ENCODE peak calls at places on chromosomes 12 and 14, in nine cellular contexts. V is tibial artery, W is heart left ventricle, I is A549, F is fibroblast of lung, E is retinal pigment epithelial cell, J is fibroblast of the aortic adventitia, A is Calu3, H is cardiac fibroblast. S is an unnamed sample.

GRCh38 chr12:98211914-98212695 is 303.3 kb upstream of the TMPO start:
- DNase-seq in V (no peak), W (no peak), I (no peak), F (no peak), E (no peak), J (peak; percentile 1), A (no peak), H (peak; percentile 59), S (no peak)

GRCh38 chr14:58760121-58760520 is 122.4 kb downstream of the DACT1 start:
- DNase-seq in V (no peak), W (no peak), I (no peak), F (no peak), E (no peak), J (no peak), A (no peak), H (no peak), S (no peak)

GRCh38 chr14:99436247-99437180 is 44.1 kb downstream of the SETD3 start:
- DNase-seq in V (no peak), W (no peak), I (no peak), F (no peak), E (no peak), J (no peak), A (no peak), H (peak; percentile 10), S (no peak)

GRCh38 chr14:103031956-103032355 is 25.4 kb downstream of the CDC42BPB start:
- DNase-seq in V (no peak), W (no peak), I (peak; percentile 33), F (no peak), E (no peak), J (no peak), A (peak; percentile 71), H (no peak), S (peak; percentile 16)

GRCh38 chr12:130920711-130921381 is 32.9 kb upstream of the ADGRD1 start:
- DNase-seq in V (peak; percentile 91), W (no peak), I (no peak), F (peak; percentile 88), E (no peak), J (peak; percentile 97), A (no peak), H (peak; percentile 81), S (no peak)

GRCh38 chr14:21107360-21107781 is 6.5 kb downstream of the TMEM253 start:
- DNase-seq in V (no peak), W (no peak), I (no peak), F (peak; percentile 34), E (no peak), J (peak; percentile 48), A (no peak), H (peak; percentile 60), S (no peak)

GRCh38 chr14:54730156-54730961 is 163.4 kb downstream of the SAMD4A start:
- DNase-seq in V (no peak), W (no peak), I (no peak), F (peak; percentile 72), E (no peak), J (peak; percentile 71), A (no peak), H (peak; percentile 68), S (no peak)

GRCh38 chr12:52217223-52217622 is 15.8 kb upstream of the KRT7 start:
- DNase-seq in V (peak; percentile 75), W (peak; percentile 57), I (no peak), F (no peak), E (no peak), J (no peak), A (peak; percentile 89), H (peak; percentile 56), S (no peak)

GRCh38 chr12:22518998-22519397 is 25.3 kb downstream of the C2CD5 start:
- DNase-seq in V (no peak), W (no peak), I (no peak), F (no peak), E (no peak), J (peak; percentile 19), A (no peak), H (peak; percentile 90), S (no peak)

GRCh38 chr14:97462081-97462480 is 664.9 kb downstream of the VRK1 start:
- DNase-seq in V (no peak), W (no peak), I (no peak), F (no peak), E (no peak), J (no peak), A (no peak), H (no peak), S (no peak)

GRCh38 chr14:61586539-61587396 is 108.5 kb upstream of the HIF1A start:
- DNase-seq in V (peak; percentile 78), W (no peak), I (no peak), F (peak; percentile 73), E (no peak), J (peak; percentile 71), A (no peak), H (peak; percentile 87), S (no peak)

GRCh38 chr12:83805137-83805818 is 1107.3 kb downstream of the SLC6A15 start:
- DNase-seq in V (no peak), W (no peak), I (no peak), F (no peak), E (no peak), J (no peak), A (no peak), H (no peak), S (no peak)

GRCh38 chr12:63821781-63822251 is 22.7 kb upstream of the SRGAP1 start:
- DNase-seq in V (no peak), W (peak; percentile 26), I (no peak), F (peak; percentile 49), E (no peak), J (peak; percentile 17), A (peak; percentile 20), H (peak; percentile 36), S (no peak)

GRCh38 chr12:88150063-88150462 is 8.0 kb downstream of the TMTC3 start:
- DNase-seq in V (no peak), W (no peak), I (no peak), F (no peak), E (no peak), J (no peak), A (no peak), H (no peak), S (no peak)

GRCh38 chr12:88156075-88156654 is 14.1 kb downstream of the TMTC3 start:
- DNase-seq in V (no peak), W (no peak), I (no peak), F (no peak), E (no peak), J (no peak), A (no peak), H (no peak), S (no peak)

GRCh38 chr12:88153959-88154358 is 11.9 kb downstream of the TMTC3 start:
- DNase-seq in V (no peak), W (no peak), I (no peak), F (peak; percentile 82), E (no peak), J (peak; percentile 85), A (peak; percentile 16), H (peak; percentile 84), S (no peak)
- TF ChIP-seq CTCF in V (no peak), W (peak; percentile 52), I (peak; percentile 73), F (no peak), E (peak; percentile 33), J (peak; percentile 41), A (peak; percentile 54), H (peak; percentile 22), S (peak; percentile 12)

DNA sequence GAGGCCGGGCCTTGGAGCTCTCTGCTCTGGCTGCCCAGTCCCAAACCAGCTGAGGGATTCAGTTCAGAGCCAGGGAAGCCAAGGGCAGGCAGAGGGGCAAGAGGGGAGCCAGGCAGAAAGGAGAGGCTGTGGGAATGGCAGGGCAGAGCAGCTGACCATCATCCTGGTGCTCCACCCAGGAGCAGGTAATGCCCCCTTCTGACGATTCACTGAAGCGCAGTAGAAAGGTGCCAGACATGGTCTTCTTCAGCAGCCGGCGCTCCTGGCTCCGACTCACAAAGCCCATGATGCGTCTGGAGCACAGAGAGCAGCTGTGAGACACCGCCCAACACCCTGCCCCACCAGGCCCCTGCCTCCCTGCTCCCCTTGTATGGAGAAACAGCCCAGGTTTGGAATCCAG is 8.0 kb downstream of the IL23A start:
- DNase-seq in V (no peak), W (no peak), I (no peak), F (no peak), E (no peak), J (no peak), A (no peak), H (peak; percentile 10), S (no peak)
- TF ChIP-seq CTCF in V (no peak), W (no peak), I (no peak), F (no peak), E (no peak), J (no peak), A (no peak), H (no peak), S (no peak)

DNA sequence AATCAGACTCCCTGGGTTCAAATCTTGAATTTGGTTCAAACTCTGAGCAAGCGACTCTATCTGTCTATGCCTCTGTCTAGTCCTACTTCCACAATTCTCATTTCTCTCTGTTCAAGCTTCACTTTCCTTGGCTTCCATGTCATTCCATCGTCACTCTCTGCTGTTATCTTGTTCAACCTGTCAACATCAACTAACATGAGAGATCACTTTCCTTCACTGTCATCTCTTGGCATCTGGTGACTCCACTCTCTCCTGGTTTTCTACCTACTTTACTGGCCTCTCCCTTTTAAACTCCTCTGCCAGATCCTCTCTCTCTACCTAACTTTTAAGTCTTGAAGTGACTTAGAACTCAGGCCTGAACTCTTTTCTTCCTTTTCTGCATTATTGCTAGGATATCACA is 240.2 kb downstream of the BCAT1 start:
- DNase-seq in V (no peak), W (no peak), I (no peak), F (no peak), E (no peak), J (no peak), A (no peak), H (no peak), S (no peak)
- TF ChIP-seq CTCF in V (no peak), W (no peak), I (no peak), F (no peak), E (no peak), J (no peak), A (no peak), H (no peak), S (no peak)

GRCh38 chr14:106507354-106507753 is 981.0 kb downstream of the TMEM121 start:
- DNase-seq in V (no peak), W (no peak), I (no peak), F (no peak), E (no peak), J (no peak), A (no peak), H (no peak), S (no peak)

GRCh38 chr14:106509795-106510194 is 983.4 kb downstream of the TMEM121 start:
- DNase-seq in V (no peak), W (no peak), I (no peak), F (no peak), E (no peak), J (no peak), A (no peak), H (no peak), S (no peak)

GRCh38 chr14:106506901-106507305 is 980.5 kb downstream of the TMEM121 start:
- DNase-seq in V (no peak), W (no peak), I (no peak), F (no peak), E (no peak), J (no peak), A (no peak), H (no peak), S (no peak)

GRCh38 chr14:106509176-106509575 is 982.8 kb downstream of the TMEM121 start:
- DNase-seq in V (no peak), W (no peak), I (no peak), F (no peak), E (no peak), J (no peak), A (no peak), H (no peak), S (no peak)

DNA sequence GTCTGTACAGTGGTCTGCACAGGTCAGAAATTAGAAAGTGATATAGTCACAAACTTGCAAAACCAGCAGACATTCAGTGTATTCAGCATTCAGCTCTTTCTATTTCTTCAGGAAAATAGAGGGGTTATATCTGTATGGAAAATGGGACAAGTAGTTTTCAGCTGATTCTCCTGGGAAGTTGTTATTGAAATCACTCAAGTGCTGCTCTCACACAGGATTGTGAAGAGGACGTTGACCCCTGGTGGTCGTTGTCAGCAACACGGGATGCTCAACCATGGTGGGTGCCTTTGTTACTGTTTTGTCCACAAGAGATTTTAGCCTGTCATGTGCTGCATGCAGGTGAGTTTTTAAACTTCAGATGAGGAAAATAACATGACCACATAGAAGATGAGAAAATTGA is 981.8 kb downstream of the TMEM121 start:
- DNase-seq in V (no peak), W (no peak), I (no peak), F (no peak), E (no peak), J (no peak), A (no peak), H (no peak), S (no peak)
- TF ChIP-seq CTCF in V (no peak), W (no peak), I (no peak), F (no peak), E (no peak), J (no peak), A (no peak), H (no peak), S (no peak)